ENCODE peak calls at places on chromosomes 12 and 14, in ten cellular contexts. X is gastrocnemius medialis; N is M059J; V is stimulated activated naive CD8-positive, alpha-beta T cell treated with anti-CD3 and anti-CD28 coated beads, Interleukin-15, amount 100 ng/mL, for 72 hours; S is stimulated activated CD4-positive, alpha-beta T cell treated with anti-CD3 and anti-CD28 coated beads, Interleukin-4, amount 100 ng/mL, for 1 hour; E is memory B cell; Z is GDM1; C is anterior cingulate cortex; W is cardiac muscle cell; I is neural crest cell. Q is an unnamed sample.

GRCh38 chr12:100801335-100801734 is 6.8 kb downstream of the ANO4 start:
- DNase-seq in X (no peak), I (no peak), C (no peak), Z (no peak), N (peak), V (no peak), W (no peak), E (no peak), S (no peak), Q (no peak)

GRCh38 chr14:104048758-104049496 is 36.6 kb upstream of the ASPG start:
- DNase-seq in C (no peak), X (no peak), I (no peak), E (no peak), N (no peak), S (no peak), V (no peak), W (peak), Z (peak), Q (no peak)

GRCh38 chr12:108257004-108257403 is 82.1 kb downstream of the CMKLR1 start:
- DNase-seq in N (peak), W (no peak), C (no peak), E (no peak), Z (no peak), X (no peak), I (no peak), V (no peak), S (no peak), Q (no peak)

GRCh38 chr12:63223128-63223527 is 72.1 kb upstream of the AVPR1A start:
- DNase-seq in N (no peak), X (no peak), S (no peak), E (no peak), I (no peak), Z (no peak), V (no peak), C (no peak), W (no peak), Q (no peak)

GRCh38 chr12:108779998-108780688 is 48.8 kb upstream of the CORO1C start:
- DNase-seq in I (no peak), Z (no peak), V (no peak), W (peak), N (no peak), E (no peak), X (no peak), C (no peak), S (no peak), Q (no peak)

GRCh38 chr12:6605425-6606330 is 1.5 kb downstream of the CHD4 start:
- DNase-seq in I (no peak), S (no peak), N (peak), X (no peak), E (peak), V (no peak), Z (no peak), C (peak), W (peak), Q (peak)

GRCh38 chr14:53947452-53948180 is 9.0 kb downstream of the BMP4 start:
- DNase-seq in S (no peak), N (peak), E (no peak), X (peak), C (no peak), W (no peak), I (no peak), Z (no peak), V (no peak), Q (no peak)

GRCh38 chr14:100345711-100346110 is 22.6 kb downstream of the SLC25A47 start:
- DNase-seq in I (no peak), V (no peak), S (no peak), E (no peak), C (no peak), W (no peak), Z (no peak), N (no peak), X (no peak), Q (no peak)

GRCh38 chr14:49050836-49051235 is 535.3 kb downstream of the RPS29 start:
- DNase-seq in E (no peak), C (no peak), V (no peak), X (no peak), N (no peak), I (no peak), S (no peak), Z (no peak), W (no peak), Q (no peak)

GRCh38 chr14:70810621-70811020 is 1.3 kb upstream of the MAP3K9 start:
- DNase-seq in Z (no peak), X (no peak), W (no peak), E (no peak), C (no peak), I (no peak), N (no peak), S (no peak), V (no peak), Q (no peak)

GRCh38 chr14:21498540-21499526 is 12.3 kb downstream of the METTL3 start:
- DNase-seq in Z (no peak), N (peak), X (no peak), S (no peak), V (peak), E (no peak), I (peak), C (no peak), W (peak), Q (no peak)

GRCh38 chr12:120725151-120725658 is 421 bp upstream of the ACADS start:
- DNase-seq in W (no peak), C (no peak), Z (no peak), X (no peak), N (no peak), I (no peak), V (no peak), E (no peak), S (no peak), Q (no peak)

GRCh38 chr14:104792945-104793702 is 2.4 kb downstream of the AKT1 start:
- DNase-seq in E (no peak), W (no peak), I (no peak), S (no peak), X (no peak), N (no peak), Z (no peak), V (no peak), C (no peak), Q (no peak)

GRCh38 chr14:74179775-74180354 is 59.4 kb upstream of the VSX2 start:
- DNase-seq in S (no peak), X (no peak), I (no peak), E (no peak), N (no peak), Z (no peak), C (no peak), V (no peak), W (no peak), Q (no peak)

GRCh38 chr12:67394600-67394999 is 125.4 kb downstream of the CAND1 start:
- DNase-seq in X (peak), E (no peak), N (peak), W (peak), S (no peak), V (no peak), I (no peak), Z (no peak), C (peak), Q (no peak)

GRCh38 chr14:48703728-48704467 is 882.3 kb downstream of the RPS29 start:
- DNase-seq in E (no peak), I (no peak), C (peak), W (no peak), X (no peak), V (no peak), N (no peak), S (no peak), Z (no peak), Q (no peak)

GRCh38 chr12:3732901-3733300 is 20.0 kb downstream of the CRACR2A start:
- DNase-seq in X (no peak), S (no peak), W (no peak), N (no peak), E (no peak), C (no peak), I (no peak), Z (no peak), V (no peak), Q (peak)

GRCh38 chr12:70648831-70649230 is 11.6 kb upstream of the PTPRB start:
- DNase-seq in I (no peak), E (no peak), W (peak), X (no peak), V (no peak), Z (no peak), C (no peak), N (peak), S (no peak), Q (no peak)

GRCh38 chr14:35742448-35742847 is 66.6 kb downstream of the RALGAPA1 start:
- DNase-seq in X (no peak), S (no peak), Z (no peak), E (no peak), V (no peak), I (no peak), W (no peak), N (no peak), C (no peak), Q (no peak)

GRCh38 chr14:104353921-104354701 is 215.7 kb downstream of the KIF26A start:
- DNase-seq in X (peak), N (no peak), S (no peak), E (no peak), C (no peak), V (no peak), Z (no peak), I (no peak), W (no peak), Q (peak)

GRCh38 chr14:100102156-100102785 is 37.0 kb downstream of the EVL start:
- DNase-seq in W (no peak), X (no peak), I (no peak), S (no peak), C (no peak), Z (no peak), N (no peak), V (no peak), E (no peak), Q (no peak)

GRCh38 chr12:132465269-132466190 is 24.4 kb upstream of the FBRSL1 start:
- DNase-seq in N (no peak), X (no peak), V (no peak), E (no peak), S (no peak), Z (no peak), W (no peak), C (no peak), I (no peak), Q (no peak)

GRCh38 chr12:26112703-26113147 is 12.1 kb downstream of the BHLHE41 start:
- DNase-seq in N (peak), I (no peak), W (no peak), E (no peak), S (no peak), V (no peak), Z (no peak), C (no peak), X (no peak), Q (no peak)

GRCh38 chr12:106149096-106149784 is 10.5 kb upstream of the NUAK1 start:
- DNase-seq in Z (no peak), V (no peak), S (no peak), X (peak), E (no peak), N (no peak), I (no peak), W (peak), C (no peak), Q (peak)

Q was measured in mucosa of descending colon.